ENCODE peak calls at places on chromosome 6, in four cellular contexts. U is fibroblast of the aortic adventitia, O is stomach, J is MM.1S. R is an unnamed sample.

GRCh38 chr6:48994811-48995210 is 468.2 kb downstream of the MMUT start:
- DNase-seq in U (no peak), J (no peak), O (no peak), R (no peak)

GRCh38 chr6:85008311-85009015 is 244.1 kb upstream of the TBX18 start:
- DNase-seq in J (no peak), U (peak), O (no peak), R (no peak)

GRCh38 chr6:80163754-80164187 is 57.3 kb downstream of the BCKDHB start:
- DNase-seq in O (no peak), J (peak), U (peak), R (no peak)

GRCh38 chr6:167778497-167779122 is 48.1 kb upstream of the AFDN start:
- DNase-seq in J (no peak), U (no peak), O (peak), R (peak)

GRCh38 chr6:147750420-147750819 is 241.9 kb downstream of the SAMD5 start:
- DNase-seq in O (no peak), U (no peak), J (no peak), R (no peak)

GRCh38 chr6:16731503-16732018 is 29.7 kb downstream of the ATXN1 start:
- DNase-seq in U (no peak), O (no peak), J (peak), R (peak)

GRCh38 chr6:78670802-78671201 is 196.5 kb upstream of the IRAK1BP1 start:
- DNase-seq in O (no peak), J (no peak), U (no peak), R (no peak)

GRCh38 chr6:73209117-73209516 is 16.2 kb downstream of the KHDC1L start:
- DNase-seq in O (no peak), J (no peak), U (no peak), R (no peak)

GRCh38 chr6:16523550-16524379 is 237.5 kb downstream of the ATXN1 start:
- DNase-seq in O (no peak), J (no peak), U (peak), R (no peak)

GRCh38 chr6:925656-926213 is 232.8 kb upstream of the EXOC2 start:
- DNase-seq in O (no peak), U (no peak), J (no peak), R (no peak)

GRCh38 chr6:123415844-123416468 is 220.8 kb downstream of the TRDN start:
- DNase-seq in J (peak), O (peak), U (peak), R (peak)

GRCh38 chr6:106114492-106114891 is 28.4 kb downstream of the PRDM1 start:
- DNase-seq in U (no peak), O (no peak), J (no peak), R (no peak)

GRCh38 chr6:10403385-10404106 is 11.3 kb downstream of the TFAP2A start:
- DNase-seq in J (no peak), O (no peak), U (peak), R (peak)

GRCh38 chr6:34223381-34223963 is 13.2 kb upstream of the HMGA1 start:
- DNase-seq in O (no peak), U (no peak), J (no peak), R (no peak)

GRCh38 chr6:70763754-70764153 is 96.1 kb downstream of the SMAP1 start:
- DNase-seq in U (no peak), J (no peak), O (no peak), R (no peak)

GRCh38 chr6:157943249-157943963 is 38.3 kb upstream of the SYNJ2 start:
- DNase-seq in U (no peak), O (no peak), J (no peak), R (no peak)

GRCh38 chr6:157943964-157944283 is 37.7 kb upstream of the SYNJ2 start:
- DNase-seq in U (no peak), O (no peak), J (no peak), R (no peak)

GRCh38 chr6:157946053-157946617 is 35.5 kb upstream of the SYNJ2 start:
- DNase-seq in O (no peak), J (no peak), U (no peak), R (no peak)

GRCh38 chr6:157944983-157945931 is 36.4 kb upstream of the SYNJ2 start:
- DNase-seq in J (no peak), O (no peak), U (no peak), R (no peak)

DNA sequence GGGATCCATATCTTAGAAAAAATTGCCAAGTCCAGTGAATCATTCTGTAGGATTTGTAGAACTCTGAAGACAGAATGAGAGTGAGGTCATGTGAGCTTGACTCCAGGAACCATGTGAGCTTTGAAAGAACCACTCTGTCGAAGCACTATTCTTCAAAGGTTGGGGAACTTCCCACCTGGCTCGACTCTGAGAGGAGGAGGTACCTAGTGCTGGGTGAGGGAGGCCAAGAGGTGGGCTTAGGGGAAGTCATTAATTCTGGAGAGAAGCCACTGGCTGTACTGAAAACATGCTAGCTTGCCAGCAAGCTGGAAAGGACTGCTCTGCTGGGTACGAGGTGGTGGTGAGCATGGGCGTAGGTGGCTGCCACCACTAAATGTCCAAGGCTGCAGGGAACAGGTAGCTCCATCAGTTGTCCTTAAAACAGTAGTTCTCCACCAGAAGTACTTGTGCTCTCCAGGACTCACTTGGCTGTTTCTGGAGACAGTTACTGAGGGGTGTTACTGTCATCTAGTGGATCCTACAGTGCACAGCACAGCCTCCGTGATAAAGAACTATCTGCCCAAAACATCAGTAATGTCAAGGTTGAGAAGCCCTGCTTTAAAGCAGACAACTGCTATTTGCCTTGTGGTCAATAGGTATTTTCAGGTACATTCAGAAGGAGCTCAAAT is 34.7 kb upstream of the SYNJ2 start:
- DNase-seq in O (no peak), U (peak), J (peak), R (no peak)
- TF ChIP-seq CTCF in O (no peak), U (no peak), J (peak), R (peak)

GRCh38 chr6:137493218-137494038 is 766 bp downstream of the OLIG3 start:
- DNase-seq in O (no peak), U (no peak), J (no peak), R (no peak)
- H3K4me3 ChIP-seq in O (peak), U (no peak), J (no peak), R (no peak)

GRCh38 chr6:134472661-134473060 is 154.7 kb upstream of the SGK1 start:
- DNase-seq in U (no peak), O (no peak), J (no peak), R (peak)

GRCh38 chr6:134472046-134472445 is 154.1 kb upstream of the SGK1 start:
- DNase-seq in U (no peak), J (no peak), O (no peak), R (no peak)

GRCh38 chr6:134478764-134479399 is 161.0 kb upstream of the SGK1 start:
- DNase-seq in O (no peak), U (no peak), J (no peak), R (no peak)

GRCh38 chr6:134477991-134478635 is 160.2 kb upstream of the SGK1 start:
- DNase-seq in U (peak), O (no peak), J (no peak), R (no peak)

DNA sequence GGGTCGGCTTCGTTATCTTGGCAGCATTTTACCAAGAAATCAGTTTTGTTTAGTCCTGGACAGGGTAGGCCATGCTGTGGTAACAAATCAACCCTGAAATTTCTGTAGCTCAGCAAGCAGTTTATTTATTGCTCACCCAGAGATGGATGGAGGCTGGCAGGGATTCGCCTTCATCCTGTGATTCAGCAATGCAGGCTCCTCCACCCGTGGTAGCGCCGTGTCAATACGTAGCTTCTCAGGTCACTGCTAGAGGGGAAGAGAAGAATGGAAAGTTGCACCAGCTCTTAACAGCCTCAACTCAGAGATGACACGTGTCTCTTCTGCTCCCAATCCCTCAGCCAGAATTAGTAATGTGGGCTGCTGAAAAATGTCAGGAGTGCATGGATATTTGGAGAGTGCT is 157.1 kb upstream of the SGK1 start:
- DNase-seq in J (no peak), O (no peak), U (no peak), R (no peak)
- TF ChIP-seq CTCF in J (no peak), O (no peak), U (no peak), R (no peak)

DNA sequence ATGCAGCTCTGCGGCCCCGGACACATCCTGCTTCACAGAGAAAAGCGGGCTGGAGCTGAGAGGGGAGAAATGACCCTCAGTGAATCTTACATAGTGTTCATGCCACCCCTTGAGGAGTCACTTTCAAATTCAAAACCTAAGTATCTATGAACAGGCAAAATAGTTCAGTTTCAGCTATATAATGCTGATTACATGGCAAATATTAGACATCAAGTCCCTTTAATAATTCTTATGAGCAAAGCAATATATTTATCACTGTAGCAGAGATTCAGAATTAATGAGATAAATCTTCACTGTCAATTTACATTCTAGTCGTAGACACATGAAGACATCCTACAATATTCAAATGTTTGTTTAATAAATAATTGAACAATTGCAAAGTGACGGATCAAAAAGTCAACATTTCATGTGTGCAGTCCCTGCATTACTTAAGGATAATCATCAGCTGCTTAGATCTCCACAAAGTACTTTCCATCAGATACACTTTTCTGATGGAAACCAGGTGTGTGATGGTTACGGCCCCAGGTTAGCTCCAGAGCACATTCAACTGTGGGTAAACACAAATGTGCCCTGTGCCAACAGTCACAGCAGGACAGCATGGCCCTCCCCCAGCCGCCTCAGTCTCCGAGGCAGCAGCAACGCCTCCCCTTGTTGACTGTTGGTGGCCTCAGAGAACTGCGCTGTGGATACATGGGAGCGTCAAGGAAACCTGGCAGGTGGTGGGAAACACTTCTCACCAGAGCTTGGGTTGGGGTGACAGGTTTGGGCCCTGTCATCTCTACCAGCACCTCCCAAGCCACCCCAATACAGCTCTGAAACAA is 787 bp upstream of the PRR18 start:
- DNase-seq in J (no peak), O (peak), U (no peak), R (peak)
- H3K4me3 ChIP-seq in J (peak), O (peak), U (no peak), R (no peak)

DNA sequence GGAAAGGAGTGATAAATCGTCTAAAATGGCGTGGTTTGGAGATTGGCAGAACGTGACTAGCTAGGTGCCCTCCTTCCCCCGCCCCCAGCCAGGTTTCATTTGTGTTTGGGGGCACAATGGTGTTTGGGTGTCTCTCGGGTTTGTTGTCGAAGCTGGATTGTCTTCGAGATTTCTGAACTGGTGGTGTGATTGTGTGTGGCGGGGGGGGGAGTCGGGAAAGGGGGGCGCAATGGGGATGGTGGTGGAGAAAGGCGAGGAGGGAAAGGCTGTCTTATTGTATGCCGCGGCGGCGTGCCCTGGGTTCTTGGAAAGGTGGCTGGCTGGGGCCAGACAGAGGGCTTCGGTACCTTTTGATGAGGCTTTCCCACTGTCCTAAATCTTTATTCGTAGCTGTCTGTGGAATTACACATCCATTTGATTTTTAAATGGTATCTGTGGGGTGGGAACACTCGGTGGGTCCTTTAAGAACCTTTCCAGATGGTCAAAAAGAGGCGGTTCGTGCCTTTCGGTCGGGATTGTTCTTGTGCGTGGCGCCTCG is 991 bp downstream of the MARCKS start:
- DNase-seq in J (peak), O (peak), U (peak), R (no peak)
- TF ChIP-seq CTCF in J (no peak), O (no peak), U (no peak), R (no peak)

DNA sequence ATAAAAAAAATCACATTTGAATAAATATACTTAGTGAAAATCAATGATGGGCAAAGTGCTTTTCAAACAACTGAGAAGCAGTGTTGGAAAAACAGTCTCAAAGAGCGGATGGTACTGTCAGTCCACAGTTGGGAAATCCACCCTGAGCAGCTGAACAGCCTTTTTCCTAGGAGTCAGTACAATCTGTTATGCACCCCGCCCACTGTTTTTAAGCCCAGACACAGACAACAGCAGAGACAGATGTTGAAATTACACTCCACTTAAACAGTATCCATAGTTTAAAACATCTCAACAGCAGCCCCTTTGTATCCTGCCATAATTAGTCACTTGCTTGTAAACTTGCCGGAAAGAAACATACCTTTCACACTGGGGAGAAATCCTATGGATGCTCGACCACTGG is 372 bp downstream of the KIAA0408 start:
- DNase-seq in O (no peak), U (peak), J (no peak), R (no peak)
- H3K4me3 ChIP-seq in O (peak), U (peak), J (no peak), R (no peak)